ENCODE peak calls at places on chromosomes 7 and 10, in five cellular contexts. O is esophagus squamous epithelium, I is H54, P is A549, G is transverse colon. J is an unnamed sample.

GRCh38 chr10:124678566-124679240 is 65.5 kb downstream of the FAM53B start:
- DNase-seq in O (no peak), I (no peak), P (no peak), G (no peak), J (no peak)

GRCh38 chr10:66637273-66638036 is 288.4 kb upstream of the LRRTM3 start:
- DNase-seq in O (no peak), I (peak), P (peak), G (no peak), J (no peak)

GRCh38 chr10:84424731-84425165 is 96.4 kb downstream of the CCSER2 start:
- DNase-seq in O (no peak), I (peak), P (peak), G (peak), J (no peak)

GRCh38 chr10:79331709-79332108 is 15.6 kb upstream of the PPIF start:
- DNase-seq in O (no peak), I (peak), P (peak), G (no peak), J (peak)

GRCh38 chr7:135414850-135415439 is 95.0 kb downstream of the CNOT4 start:
- DNase-seq in O (no peak), I (no peak), P (peak), G (no peak), J (peak)

GRCh38 chr7:132575987-132576722 is at the start of gene PLXNA4:
- DNase-seq in O (no peak), I (no peak), P (no peak), G (no peak), J (no peak)

GRCh38 chr10:86402283-86402931 is 35.8 kb upstream of the GRID1 start:
- DNase-seq in O (no peak), I (no peak), P (no peak), G (no peak), J (no peak)

GRCh38 chr7:6338551-6339274 is 66.3 kb upstream of the CYTH3 start:
- DNase-seq in O (no peak), I (no peak), P (no peak), G (no peak), J (no peak)

GRCh38 chr10:28553963-28554362 is 21.0 kb downstream of the WAC start:
- DNase-seq in O (no peak), I (no peak), P (no peak), G (no peak), J (no peak)

DNA sequence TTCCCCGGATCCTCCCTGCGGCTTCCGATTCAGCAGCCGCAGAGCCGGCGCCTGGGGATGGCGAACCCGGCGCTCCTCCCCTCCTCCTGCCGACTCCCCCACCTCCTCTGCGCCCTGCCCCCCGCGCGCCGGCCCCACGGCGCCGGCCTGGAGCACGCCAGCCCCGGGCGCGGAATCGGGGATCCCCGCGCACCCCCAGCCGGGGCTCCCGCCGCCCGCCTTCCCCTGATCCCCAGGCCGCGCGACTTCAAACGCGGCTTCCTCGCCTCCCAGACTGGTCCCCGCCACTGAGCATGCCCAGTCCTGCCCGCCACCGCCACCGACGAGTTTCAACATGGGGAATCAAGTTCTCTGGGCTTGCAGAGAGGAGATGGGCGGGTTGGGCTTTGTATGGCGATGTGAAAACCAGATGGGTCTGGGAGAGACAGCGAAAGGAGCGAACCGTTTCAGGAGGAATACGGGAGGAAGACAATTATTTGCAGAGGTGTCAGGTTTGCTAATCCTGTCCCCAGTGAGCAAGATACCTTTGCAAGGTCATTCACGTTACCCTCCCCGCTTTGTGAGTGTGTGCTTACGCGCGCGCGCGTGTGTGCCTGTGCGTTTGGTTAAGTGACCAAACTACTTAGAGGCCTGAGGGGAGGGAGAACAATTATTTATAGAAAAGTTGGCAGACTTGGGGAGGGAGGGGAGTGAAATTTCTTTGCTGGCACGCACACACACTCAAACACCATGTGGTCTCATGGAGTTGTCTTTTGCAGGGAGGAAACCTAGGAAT is at the start of gene PANK1:
- DNase-seq in O (peak), I (peak), P (peak), G (peak), J (peak)
- TF ChIP-seq POLR2A in O (peak), I (peak), P (peak), G (peak), J (peak)

GRCh38 chr10:69317175-69318086 is 39.1 kb downstream of the HK1 start:
- DNase-seq in O (no peak), I (no peak), P (no peak), G (no peak), J (peak)

GRCh38 chr10:69318997-69319727 is 40.9 kb downstream of the HK1 start:
- DNase-seq in O (no peak), I (no peak), P (peak), G (peak), J (peak)

GRCh38 chr10:69319911-69320316 is 41.6 kb downstream of the HK1 start:
- DNase-seq in O (no peak), I (no peak), P (no peak), G (no peak), J (no peak)

GRCh38 chr10:69316313-69317059 is 38.2 kb downstream of the HK1 start:
- DNase-seq in O (no peak), I (peak), P (no peak), G (no peak), J (peak)

GRCh38 chr10:69318087-69318996 is 40.0 kb downstream of the HK1 start:
- DNase-seq in O (peak), I (peak), P (peak), G (peak), J (peak)
- TF ChIP-seq POLR2A in O (peak), I (peak), P (peak), G (peak), J (peak)

DNA sequence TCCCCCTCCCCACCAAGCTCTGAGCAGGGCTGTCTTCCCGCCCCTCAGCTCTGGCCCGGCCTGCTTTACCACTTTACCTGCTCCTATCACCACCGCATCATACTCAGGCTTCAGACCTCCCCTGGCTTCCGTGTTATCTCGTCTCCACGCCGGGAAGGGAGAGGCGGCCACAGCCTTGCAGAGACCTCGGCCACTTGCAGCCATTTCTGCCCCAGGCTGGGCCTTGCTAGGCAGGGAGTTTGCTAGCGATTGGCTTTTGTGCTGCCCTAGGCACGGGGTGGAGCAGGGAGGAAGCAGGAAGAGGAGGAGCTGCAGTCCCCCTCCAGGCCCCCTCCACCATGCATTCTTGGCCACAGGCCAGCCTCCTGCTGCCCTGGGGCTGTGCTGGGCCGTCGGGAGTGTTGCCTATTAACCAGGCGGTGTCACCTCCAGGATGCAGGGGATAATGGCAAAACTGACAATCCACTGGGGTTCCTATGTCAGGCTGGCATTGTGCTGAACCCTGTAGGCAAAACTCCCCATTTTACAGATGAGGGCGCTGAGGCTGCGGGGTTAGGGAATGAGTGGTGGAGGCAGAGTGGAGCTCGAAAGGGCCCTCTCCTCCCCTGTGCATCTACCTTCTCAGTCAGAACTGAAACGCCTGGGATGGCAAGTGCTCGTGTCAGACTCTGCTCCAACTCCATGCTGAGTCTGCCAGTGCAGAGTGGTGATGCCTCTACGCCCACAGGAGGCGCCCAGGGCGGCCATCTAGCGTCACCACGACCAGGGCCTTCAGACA is at the start of gene PYROXD2:
- DNase-seq in O (no peak), I (peak), P (peak), G (peak), J (peak)
- TF ChIP-seq POLR2A in O (peak), I (peak), P (peak), G (peak), J (peak)

GRCh38 chr10:110206988-110207804 is at the start of gene MXI1:
- DNase-seq in O (peak), I (peak), P (peak), G (peak), J (peak)
- TF ChIP-seq POLR2A in O (peak), I (peak), P (peak), G (peak), J (peak)

GRCh38 chr7:81769891-81770818 is at the start of gene HGF:
- DNase-seq in O (peak), I (peak), P (no peak), G (peak), J (no peak)
- TF ChIP-seq POLR2A in O (no peak), I (no peak), P (no peak), G (no peak), J (no peak)

GRCh38 chr7:35039343-35039742 is 2.1 kb upstream of the DPY19L1 start:
- DNase-seq in O (no peak), I (no peak), P (no peak), G (no peak), J (no peak)

GRCh38 chr7:35036361-35037171 is 719 bp downstream of the DPY19L1 start:
- DNase-seq in O (peak), I (peak), P (peak), G (peak), J (peak)

GRCh38 chr7:35038340-35038738 is 1.1 kb upstream of the DPY19L1 start:
- DNase-seq in O (no peak), I (no peak), P (no peak), G (no peak), J (no peak)

GRCh38 chr7:35037211-35037525 is at the start of gene DPY19L1:
- DNase-seq in O (no peak), I (no peak), P (no peak), G (no peak), J (no peak)

GRCh38 chr7:35037526-35038339 is 448 bp upstream of the DPY19L1 start:
- DNase-seq in O (peak), I (peak), P (peak), G (peak), J (peak)
- TF ChIP-seq POLR2A in O (no peak), I (peak), P (peak), G (no peak), J (peak)

GRCh38 chr10:103696411-103697145 is 158.8 kb downstream of the SH3PXD2A start:
- DNase-seq in O (no peak), I (peak), P (peak), G (peak), J (peak)
- TF ChIP-seq POLR2A in O (no peak), I (peak), P (no peak), G (no peak), J (no peak)

DNA sequence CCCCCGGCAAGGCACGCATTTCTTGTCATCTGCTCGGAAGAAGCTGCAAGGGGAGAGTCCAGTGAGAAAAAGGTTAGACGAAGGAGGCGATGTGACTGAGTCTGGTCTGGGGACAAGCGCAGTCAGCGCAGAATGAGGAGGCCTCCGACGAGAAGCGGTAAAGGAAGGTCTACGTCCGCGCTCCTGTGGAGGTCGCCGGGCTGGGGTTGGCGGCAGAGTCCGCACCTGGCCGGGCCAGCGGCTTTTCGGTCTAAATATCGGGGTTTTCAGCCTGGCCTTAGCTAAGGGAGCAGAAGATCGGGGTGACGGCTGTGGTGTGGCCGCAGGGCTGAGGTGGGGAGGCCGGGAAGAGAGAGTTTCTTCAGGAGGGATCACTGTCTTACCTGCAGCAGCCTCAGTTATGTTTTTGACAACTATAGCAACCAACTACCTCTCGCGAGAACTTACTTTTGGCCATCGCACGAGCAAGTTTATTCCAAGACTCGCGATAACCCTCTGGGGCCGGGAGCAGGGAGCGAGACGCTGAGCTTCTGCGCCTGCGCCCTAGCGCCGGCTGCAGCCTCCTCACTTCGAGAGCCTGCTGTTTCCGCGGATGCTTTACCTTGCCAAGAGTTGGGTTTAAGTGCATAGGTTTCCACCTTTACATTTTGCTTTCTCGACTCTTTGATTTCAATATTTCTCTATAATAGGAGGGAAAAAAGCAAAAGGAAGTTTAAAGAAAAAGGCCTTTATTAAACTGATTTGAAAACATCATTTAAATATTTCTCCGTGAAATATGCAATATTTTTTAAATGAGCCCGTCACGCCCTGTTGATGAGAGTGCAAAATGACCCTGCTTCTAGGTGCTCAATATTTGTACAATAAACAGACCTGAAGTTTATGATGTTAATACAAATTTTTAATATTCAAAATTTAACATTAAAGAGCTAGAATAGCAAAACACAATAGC is at the start of gene CFAP70:
- DNase-seq in O (peak), I (peak), P (peak), G (peak), J (peak)
- TF ChIP-seq POLR2A in O (no peak), I (peak), P (peak), G (no peak), J (peak)

GRCh38 chr7:101724957-101725356 is 92.5 kb upstream of the CUX1 start:
- DNase-seq in O (no peak), I (no peak), P (no peak), G (no peak), J (no peak)

GRCh38 chr7:101727184-101727583 is 90.2 kb upstream of the CUX1 start:
- DNase-seq in O (no peak), I (no peak), P (no peak), G (no peak), J (no peak)

GRCh38 chr7:101725911-101726310 is 91.5 kb upstream of the CUX1 start:
- DNase-seq in O (no peak), I (no peak), P (no peak), G (no peak), J (no peak)

GRCh38 chr7:101728888-101729883 is 88.2 kb upstream of the CUX1 start:
- DNase-seq in O (no peak), I (peak), P (peak), G (peak), J (peak)

DNA sequence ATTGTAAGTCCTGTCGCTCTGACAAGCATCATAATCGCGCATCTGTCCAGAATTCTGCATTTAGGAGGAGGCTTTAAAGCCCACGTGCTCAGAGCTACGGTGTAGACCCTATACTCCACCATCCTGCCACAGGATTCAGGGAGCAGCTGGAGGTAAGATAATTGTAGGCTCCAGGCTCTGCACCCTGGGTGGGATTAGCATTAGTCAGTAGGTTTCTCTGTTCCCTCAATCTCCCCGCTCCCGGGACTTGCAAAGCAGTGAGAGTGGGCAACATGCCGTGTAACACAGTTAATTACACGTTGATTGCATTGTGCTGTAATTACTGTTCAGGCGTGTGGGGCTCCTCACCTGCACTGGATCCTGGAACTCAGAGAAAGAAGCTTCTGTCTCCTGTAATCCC is 89.3 kb upstream of the CUX1 start:
- DNase-seq in O (no peak), I (no peak), P (no peak), G (no peak), J (no peak)
- TF ChIP-seq POLR2A in O (no peak), I (no peak), P (no peak), G (no peak), J (no peak)

J was measured in erythroblast.